ENCODE peak calls at places on chromosomes 12 and 14, in eight cellular contexts. Q, P, J, W, I, C, A and E are unnamed samples.

GRCh38 chr12:69655616-69656336 is 43.3 kb downstream of the BEST3 start:
- DNase-seq in P (no peak), A (peak), C (peak), W (no peak), I (no peak), Q (peak), J (no peak), E (no peak)

GRCh38 chr12:89181271-89181920 is 170.9 kb downstream of the DUSP6 start:
- DNase-seq in P (no peak), Q (peak), A (peak), I (no peak), J (no peak), W (no peak), C (peak), E (no peak)

GRCh38 chr14:104510216-104510615 is 69.3 kb upstream of the C14orf180 start:
- DNase-seq in A (no peak), C (no peak), I (no peak), P (no peak), J (no peak), W (no peak), Q (no peak), E (no peak)

GRCh38 chr12:110234197-110235154 is 46.6 kb upstream of the ATP2A2 start:
- DNase-seq in P (no peak), W (no peak), J (no peak), Q (no peak), C (no peak), I (no peak), A (peak), E (no peak)

GRCh38 chr12:50508420-50508819 is 3.6 kb downstream of the DIP2B start:
- DNase-seq in W (no peak), C (no peak), J (no peak), I (no peak), P (no peak), Q (no peak), A (no peak), E (no peak)

GRCh38 chr14:73312697-73313096 is 75.4 kb downstream of the PAPLN start:
- DNase-seq in Q (no peak), C (no peak), P (no peak), I (no peak), A (no peak), W (no peak), J (no peak), E (no peak)

GRCh38 chr14:101017209-101017608 is 113.7 kb upstream of the RTL1 start:
- DNase-seq in A (peak), P (peak), J (no peak), Q (no peak), W (no peak), I (no peak), C (peak), E (no peak)

GRCh38 chr12:54974281-54974680 is 10.3 kb downstream of the TESPA1 start:
- DNase-seq in W (no peak), J (no peak), Q (no peak), P (no peak), A (no peak), I (no peak), C (no peak), E (no peak)

GRCh38 chr14:54698501-54698900 is 131.6 kb downstream of the SAMD4A start:
- DNase-seq in W (no peak), C (no peak), J (no peak), I (no peak), P (no peak), Q (no peak), A (no peak), E (no peak)

GRCh38 chr12:83046019-83046418 is 359.3 kb downstream of the TMTC2 start:
- DNase-seq in P (no peak), I (no peak), Q (no peak), J (no peak), C (no peak), A (no peak), W (no peak), E (no peak)

GRCh38 chr12:89070603-89071002 is 281.7 kb downstream of the DUSP6 start:
- DNase-seq in P (no peak), A (no peak), J (no peak), W (peak), Q (no peak), I (no peak), C (no peak), E (no peak)

GRCh38 chr14:68686724-68687123 is 106.1 kb downstream of the ZFP36L1 start:
- DNase-seq in W (no peak), J (no peak), I (no peak), C (no peak), A (no peak), Q (no peak), P (no peak), E (no peak)

GRCh38 chr14:103422981-103423600 is 37.9 kb downstream of the MARK3 start:
- DNase-seq in P (no peak), A (peak), J (no peak), C (peak), W (no peak), Q (no peak), I (no peak), E (no peak)

GRCh38 chr14:79809849-79810612 is 401.3 kb downstream of the DIO2 start:
- DNase-seq in P (no peak), A (peak), W (no peak), Q (no peak), I (no peak), J (no peak), C (peak), E (no peak)

GRCh38 chr12:132084681-132085635 is 59.2 kb downstream of the DDX51 start:
- DNase-seq in P (peak), J (peak), C (peak), I (peak), A (peak), W (peak), Q (peak), E (peak)

GRCh38 chr12:58529897-58530296 is 390.4 kb downstream of the LRIG3 start:
- DNase-seq in C (peak), W (no peak), Q (peak), A (peak), I (no peak), P (no peak), J (no peak), E (no peak)

GRCh38 chr12:69879007-69879960 is 54.3 kb downstream of the MYRFL start:
- DNase-seq in A (peak), P (peak), I (peak), C (peak), Q (peak), J (peak), W (peak), E (peak)

GRCh38 chr14:23406244-23406643 is 1.8 kb downstream of the MYH6 start:
- DNase-seq in Q (peak), J (no peak), P (no peak), A (no peak), W (no peak), I (no peak), C (peak), E (no peak)